ENCODE peak calls at places on chromosomes 1 and 21, in seven cellular contexts. V, W, Y, X, Z, N and E are unnamed samples. For H3K9me3, the result is how much of the 10 kb centered on the place peaks cover.

GRCh38 chr1:212269306-212269705 is 15.9 kb upstream of the PPP2R5A start:
- DNase-seq in V (no peak), W (no peak), Y (no peak), X (no peak), Z (no peak), N (no peak), E (no peak)

GRCh38 chr1:41478118-41478748 is 6.2 kb downstream of the EDN2 start:
- DNase-seq in V (no peak), W (no peak), Y (peak), X (no peak), Z (no peak), N (no peak), E (no peak)

GRCh38 chr21:35084869-35085268 is 35.8 kb upstream of the RUNX1 start:
- DNase-seq in V (peak), W (no peak), Y (no peak), X (peak), Z (no peak), N (no peak), E (no peak)

GRCh38 chr21:15195768-15196167 is 131.0 kb upstream of the NRIP1 start:
- DNase-seq in V (no peak), W (no peak), Y (no peak), X (no peak), Z (no peak), N (no peak), E (no peak)

GRCh38 chr1:27650527-27651175 is 15.7 kb upstream of the FGR start:
- DNase-seq in V (no peak), W (no peak), Y (no peak), X (peak), Z (no peak), N (no peak), E (no peak)

GRCh38 chr21:45383111-45383614 is 21.8 kb upstream of the COL18A1 start:
- DNase-seq in V (no peak), W (no peak), Y (peak), X (no peak), Z (no peak), N (peak), E (no peak)

GRCh38 chr1:111198836-111199235 is 1.6 kb downstream of the DENND2D start:
- DNase-seq in V (no peak), W (no peak), Y (no peak), X (no peak), Z (no peak), N (no peak), E (no peak)

GRCh38 chr1:34761176-34761761 is 1.7 kb downstream of the GJB4 start:
- DNase-seq in V (no peak), W (no peak), Y (no peak), X (no peak), Z (no peak), N (no peak), E (no peak)

GRCh38 chr1:39973503-39974135 is 18.7 kb downstream of the MFSD2A start:
- DNase-seq in V (no peak), W (peak), Y (peak), X (peak), Z (peak), N (peak), E (peak)

GRCh38 chr1:80639777-80640533 is 1160.8 kb upstream of the ADGRL2 start:
- DNase-seq in V (no peak), W (no peak), Y (no peak), X (no peak), Z (no peak), N (no peak), E (no peak)

GRCh38 chr1:243806310-243806709 is 43.7 kb downstream of the AKT3 start:
- DNase-seq in V (no peak), W (no peak), Y (no peak), X (no peak), Z (no peak), N (no peak), E (no peak)

GRCh38 chr1:147892216-147892615 is 10.4 kb upstream of the GJA8 start:
- DNase-seq in V (no peak), W (no peak), Y (no peak), X (no peak), Z (no peak), N (no peak), E (peak)

GRCh38 chr1:156367386-156368156 is 1.4 kb upstream of the RHBG start:
- DNase-seq in V (no peak), W (no peak), Y (no peak), X (no peak), Z (no peak), N (no peak), E (no peak)

GRCh38 chr21:39911286-39911685 is 44.0 kb downstream of the PCP4 start:
- DNase-seq in V (no peak), W (no peak), Y (no peak), X (no peak), Z (no peak), N (no peak), E (no peak)

GRCh38 chr1:246631426-246631825 is 65.2 kb downstream of the CNST start:
- DNase-seq in V (no peak), W (no peak), Y (no peak), X (no peak), Z (no peak), N (no peak), E (no peak)

GRCh38 chr1:22131062-22131461 is 11.8 kb downstream of the WNT4 start:
- DNase-seq in V (no peak), W (no peak), Y (no peak), X (no peak), Z (no peak), N (no peak), E (no peak)

GRCh38 chr1:2534775-2535387 is 4.8 kb upstream of the HES5 start:
- DNase-seq in V (no peak), W (no peak), Y (no peak), X (peak), Z (peak), N (peak), E (no peak)

GRCh38 chr1:70134148-70134547 is 71.2 kb downstream of the LRRC40 start:
- DNase-seq in V (no peak), W (no peak), Y (no peak), X (no peak), Z (no peak), N (no peak), E (no peak)

GRCh38 chr1:170407138-170407537 is 124.8 kb upstream of the GORAB start:
- DNase-seq in V (no peak), W (no peak), Y (no peak), X (no peak), Z (no peak), N (no peak), E (no peak)

GRCh38 chr1:18261891-18262290 is 154.3 kb downstream of the IGSF21 start:
- DNase-seq in V (no peak), W (no peak), Y (no peak), X (no peak), Z (no peak), N (no peak), E (no peak)

GRCh38 chr1:165603810-165604209 is 27.2 kb upstream of the MGST3 start:
- DNase-seq in V (no peak), W (no peak), Y (no peak), X (no peak), Z (no peak), N (no peak), E (no peak)

GRCh38 chr1:234769284-234769998 is 159.5 kb upstream of the IRF2BP2 start:
- DNase-seq in V (no peak), W (no peak), Y (no peak), X (no peak), Z (no peak), N (no peak), E (no peak)

GRCh38 chr1:211738709-211739301 is 63.4 kb upstream of the NEK2 start:
- DNase-seq in V (no peak), W (no peak), Y (no peak), X (peak), Z (no peak), N (no peak), E (no peak)

GRCh38 chr1:27360159-27361043 is 6.4 kb downstream of the MAP3K6 start:
- DNase-seq in V (no peak), W (peak), Y (no peak), X (no peak), Z (peak), N (no peak), E (peak)

GRCh38 chr1:32318127-32318869 is 17.7 kb downstream of the MARCKSL1 start:
- DNase-seq in V (no peak), W (no peak), Y (no peak), X (no peak), Z (no peak), N (no peak), E (no peak)

GRCh38 chr1:59992040-59992820 is 65.7 kb upstream of the CYP2J2 start:
- DNase-seq in V (no peak), W (no peak), Y (no peak), X (no peak), Z (no peak), N (no peak), E (no peak)

GRCh38 chr1:234440348-234440747 is 38.6 kb downstream of the TARBP1 start:
- DNase-seq in V (no peak), W (no peak), Y (no peak), X (no peak), Z (no peak), N (no peak), E (no peak)

GRCh38 chr1:77313491-77313890 is 31.7 kb downstream of the AK5 start:
- DNase-seq in V (no peak), W (no peak), Y (no peak), X (no peak), Z (no peak), N (no peak), E (no peak)

GRCh38 chr1:210332719-210333398 is 4.2 kb downstream of the HHAT start:
- DNase-seq in V (no peak), W (peak), Y (no peak), X (peak), Z (peak), N (no peak), E (peak)

GRCh38 chr21:14863745-14864210 is 201.0 kb downstream of the NRIP1 start:
- DNase-seq in V (no peak), W (no peak), Y (no peak), X (no peak), Z (no peak), N (no peak), E (no peak)

GRCh38 chr1:172827301-172827700 is 168.4 kb downstream of the FASLG start:
- DNase-seq in V (no peak), W (no peak), Y (no peak), X (no peak), Z (no peak), N (no peak), E (no peak)

GRCh38 chr1:202716654-202717053 is 6.4 kb upstream of the SYT2 start:
- DNase-seq in V (no peak), W (no peak), Y (no peak), X (no peak), Z (no peak), N (no peak), E (no peak)

GRCh38 chr1:89211035-89211634 is 12.4 kb upstream of the GBP4 start:
- DNase-seq in V (no peak), W (no peak), Y (no peak), X (no peak), Z (no peak), N (no peak), E (no peak)

GRCh38 chr1:226624526-226624925 is 76.0 kb downstream of the STUM start:
- DNase-seq in V (no peak), W (no peak), Y (peak), X (peak), Z (no peak), N (peak), E (no peak)

GRCh38 chr1:94044290-94044790 is 76.6 kb downstream of the ABCA4 start:
- DNase-seq in V (no peak), W (no peak), Y (peak), X (no peak), Z (peak), N (peak), E (no peak)

DNA sequence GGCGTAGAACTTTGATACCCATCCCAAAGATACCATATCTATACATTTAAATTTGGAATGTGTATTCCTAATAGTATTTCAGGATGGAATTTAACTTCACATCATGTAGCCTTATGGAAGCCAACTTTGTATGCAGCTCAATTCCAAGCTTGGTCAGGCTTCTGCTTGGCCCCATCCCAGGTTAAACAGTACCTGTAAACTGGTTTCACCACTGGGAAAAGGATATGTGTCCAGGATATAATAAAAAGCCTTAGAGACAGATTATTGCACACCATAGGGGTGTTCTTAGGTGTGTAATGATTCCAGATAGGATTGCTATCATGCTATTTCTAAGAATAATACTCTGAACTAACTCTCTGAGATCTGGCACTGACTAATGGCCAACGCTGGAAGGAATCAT is 28.1 kb downstream of the ADAM30 start:
- DNase-seq in V (no peak), W (no peak), Y (no peak), X (no peak), Z (peak), N (no peak), E (no peak)
- H3K4me3 ChIP-seq in V (no peak), W (no peak), Y (no peak), X (no peak), Z (no peak), N (no peak), E (no peak)

GRCh38 chr1:238451006-238451405 is 560.3 kb upstream of the ZP4 start:
- DNase-seq in V (no peak), W (no peak), Y (no peak), X (peak), Z (no peak), N (no peak), E (no peak)
- H3K9me3 ChIP-seq in V (under half), W (under half), Y (under half), X (under half), Z (under half), N (under half), E (under half)

GRCh38 chr1:180728472-180729106 is 96.8 kb downstream of the XPR1 start:
- DNase-seq in V (no peak), W (no peak), Y (no peak), X (peak), Z (no peak), N (no peak), E (no peak)
- H3K4me3 ChIP-seq in V (no peak), W (no peak), Y (no peak), X (no peak), Z (no peak), N (no peak), E (no peak)

GRCh38 chr1:58397187-58397820 is 149.2 kb downstream of the OMA1 start:
- DNase-seq in V (peak), W (no peak), Y (no peak), X (peak), Z (no peak), N (no peak), E (no peak)
- H3K9me3 ChIP-seq in V (under half), W (under half), Y (under half), X (under half), Z (under half), N (under half), E (under half)

GRCh38 chr1:207453710-207454045 is 450 bp upstream of the CR2 start:
- DNase-seq in V (no peak), W (no peak), Y (no peak), X (no peak), Z (no peak), N (no peak), E (no peak)
- H3K4me3 ChIP-seq in V (no peak), W (no peak), Y (no peak), X (no peak), Z (peak), N (no peak), E (peak)

GRCh38 chr21:10425856-10426255 is 95.5 kb upstream of the TPTE start:
- DNase-seq in V (no peak), W (no peak), Y (no peak), X (no peak), Z (no peak), N (no peak), E (no peak)

DNA sequence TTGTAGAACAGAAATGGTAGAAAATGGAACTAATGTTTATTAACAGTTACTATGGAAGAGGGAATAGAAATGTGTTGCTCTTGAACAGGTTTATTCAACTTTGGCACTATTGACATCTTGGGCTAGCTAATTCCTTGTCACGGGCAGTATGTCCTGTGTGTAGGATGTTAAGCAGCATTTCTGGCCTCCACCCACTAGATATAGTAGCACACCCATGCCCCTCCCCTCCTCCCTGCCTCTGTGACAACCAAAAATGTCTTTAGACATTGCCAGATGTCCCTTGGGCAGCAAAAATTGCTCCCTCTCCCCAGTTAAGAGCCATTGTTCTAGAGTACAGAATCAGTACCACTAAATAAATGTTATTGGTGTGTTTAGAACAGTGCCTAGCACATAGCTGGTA is 91.4 kb upstream of the TPTE start:
- DNase-seq in V (no peak), W (no peak), Y (no peak), X (no peak), Z (no peak), N (no peak), E (no peak)
- H3K9me3 ChIP-seq in V (under half), W (under half), Y (under half), X (half or more), Z (under half), N (under half), E (under half)